ENCODE peak calls at places on chromosomes 7 and 10, in eight cellular contexts. E is KG1, J is HEK293T, Y is aorta, S is AML-193, P is amniotic epithelial cell, Q is tibial artery, A is dermis blood vessel endothelial cell. Z is an unnamed sample.

GRCh38 chr7:74371381-74372059 is 82.2 kb upstream of the GTF2IRD1 start:
- DNase-seq in P (peak; percentile 14), J (no peak), S (no peak), E (no peak), Q (no peak), Y (no peak), A (no peak), Z (no peak)

GRCh38 chr10:33129987-33130386 is 172.0 kb upstream of the ITGB1 start:
- DNase-seq in J (no peak), P (peak; percentile 90), S (no peak), Y (no peak), A (no peak), Q (no peak), E (no peak), Z (no peak)

GRCh38 chr10:91665842-91666241 is 33.0 kb upstream of the PPP1R3C start:
- DNase-seq in S (no peak), P (peak; percentile 67), A (no peak), Y (no peak), J (no peak), Q (no peak), E (no peak), Z (no peak)

GRCh38 chr10:133204226-133205015 is 25.6 kb upstream of the UTF1 start:
- DNase-seq in J (no peak), Q (no peak), E (no peak), S (no peak), A (no peak), Y (no peak), P (no peak), Z (no peak)

GRCh38 chr7:149199234-149199990 is 4.1 kb downstream of the ZNF282 start:
- DNase-seq in P (no peak), A (peak; percentile 56), Q (no peak), E (no peak), Y (no peak), J (no peak), S (no peak), Z (no peak)

GRCh38 chr7:155230169-155230593 is 67.5 kb upstream of the INSIG1 start:
- DNase-seq in Y (no peak), P (peak; percentile 82), S (no peak), E (no peak), A (no peak), Q (no peak), J (no peak), Z (peak; percentile 94)

GRCh38 chr7:28354601-28355062 is 57.7 kb upstream of the CREB5 start:
- DNase-seq in A (no peak), S (no peak), Y (no peak), Q (no peak), E (no peak), P (peak; percentile 90), J (no peak), Z (peak; percentile 10)

GRCh38 chr7:31027161-31027965 is 24.7 kb upstream of the ADCYAP1R1 start:
- DNase-seq in S (no peak), A (peak; percentile 5), P (no peak), E (no peak), J (no peak), Y (peak; percentile 72), Q (no peak), Z (no peak)

GRCh38 chr7:96219382-96220130 is 102.3 kb downstream of the SLC25A13 start:
- DNase-seq in Y (no peak), E (no peak), A (peak; percentile 79), Q (no peak), P (peak; percentile 72), J (no peak), S (no peak), Z (peak; percentile 60)

GRCh38 chr7:71480814-71481213 is 348.9 kb downstream of the GALNT17 start:
- DNase-seq in P (no peak), Q (no peak), E (no peak), S (no peak), A (no peak), Y (no peak), J (no peak), Z (no peak)

GRCh38 chr7:2044311-2044882 is 188.3 kb downstream of the MAD1L1 start:
- DNase-seq in Q (peak; percentile 8), P (no peak), Y (peak; percentile 54), E (no peak), A (no peak), S (no peak), J (no peak), Z (no peak)

GRCh38 chr7:67857698-67858097 is 861.1 kb downstream of the TYW1 start:
- DNase-seq in S (no peak), Q (no peak), P (no peak), E (no peak), J (no peak), A (no peak), Y (no peak), Z (no peak)

GRCh38 chr7:64686493-64687184 is 20.7 kb downstream of the ZNF107 start:
- DNase-seq in P (no peak), J (no peak), Y (no peak), E (peak; percentile 48), S (peak; percentile 97), Q (no peak), A (no peak), Z (no peak)

GRCh38 chr10:28738200-28738599 is 60.9 kb downstream of the BAMBI start:
- DNase-seq in S (peak; percentile 0), A (peak; percentile 20), J (peak; percentile 32), Y (no peak), E (no peak), P (peak; percentile 24), Q (no peak), Z (no peak)